ENCODE peak calls at places on chromosome 19, in six cellular contexts. I is progenitor cell of endocrine pancreas, J is psoas muscle, N is foreskin keratinocyte, R is esophagus muscularis mucosa, Y is OCI-LY7. G is an unnamed sample.

GRCh38 chr19:11165486-11166030 is 10.0 kb upstream of the SPC24 start:
- DNase-seq in I (no peak), J (no peak), N (no peak), R (no peak), Y (no peak), G (no peak)

GRCh38 chr19:38640368-38640767 is 7.1 kb upstream of the ACTN4 start:
- DNase-seq in I (no peak), J (no peak), N (no peak), R (no peak), Y (no peak), G (no peak)

GRCh38 chr19:19485161-19485997 is 30.0 kb downstream of the TSSK6 start:
- DNase-seq in I (no peak), J (peak), N (no peak), R (no peak), Y (no peak), G (no peak)

GRCh38 chr19:40614595-40615411 is 13.6 kb downstream of the LTBP4 start:
- DNase-seq in I (no peak), J (peak), N (peak), R (no peak), Y (peak), G (peak)

GRCh38 chr19:6576869-6577281 is 14.1 kb downstream of the CD70 start:
- DNase-seq in I (no peak), J (no peak), N (no peak), R (no peak), Y (no peak), G (no peak)

GRCh38 chr19:8138201-8138600 is 11.2 kb downstream of the FBN3 start:
- DNase-seq in I (no peak), J (no peak), N (no peak), R (no peak), Y (no peak), G (no peak)

GRCh38 chr19:43639507-43640423 is at the start of gene CADM4:
- DNase-seq in I (no peak), J (peak), N (no peak), R (no peak), Y (no peak), G (peak)

GRCh38 chr19:489418-490196 is 6.7 kb upstream of the MADCAM1 start:
- DNase-seq in I (no peak), J (peak), N (no peak), R (no peak), Y (peak), G (peak)

GRCh38 chr19:51681286-51681956 is 11.7 kb upstream of the SPACA6 start:
- DNase-seq in I (no peak), J (no peak), N (no peak), R (no peak), Y (no peak), G (no peak)

GRCh38 chr19:19628499-19629134 is 597 bp upstream of the LPAR2 start:
- DNase-seq in I (peak), J (no peak), N (peak), R (no peak), Y (no peak), G (peak)

GRCh38 chr19:30752876-30753275 is 380.7 kb downstream of the ZNF536 start:
- DNase-seq in I (no peak), J (no peak), N (no peak), R (peak), Y (no peak), G (no peak)

GRCh38 chr19:30757836-30758617 is 385.8 kb downstream of the ZNF536 start:
- DNase-seq in I (no peak), J (no peak), N (no peak), R (peak), Y (no peak), G (no peak)

GRCh38 chr19:30755581-30755980 is 383.4 kb downstream of the ZNF536 start:
- DNase-seq in I (no peak), J (no peak), N (no peak), R (peak), Y (no peak), G (no peak)

GRCh38 chr19:30752201-30752600 is 380.0 kb downstream of the ZNF536 start:
- DNase-seq in I (no peak), J (no peak), N (no peak), R (peak), Y (no peak), G (no peak)

GRCh38 chr19:30754162-30754561 is 382.0 kb downstream of the ZNF536 start:
- DNase-seq in I (no peak), J (no peak), N (no peak), R (peak), Y (no peak), G (no peak)
- TF ChIP-seq CTCF in I (no peak), J (no peak), N (no peak), R (no peak), Y (no peak), G (no peak)

GRCh38 chr19:41956621-41957020 is 2.5 kb downstream of the RABAC1 start:
- DNase-seq in I (no peak), J (no peak), N (no peak), R (no peak), Y (no peak), G (no peak)

GRCh38 chr19:41957161-41957837 is 1.8 kb downstream of the RABAC1 start:
- DNase-seq in I (no peak), J (no peak), N (no peak), R (no peak), Y (no peak), G (no peak)

GRCh38 chr19:41957838-41958366 is 1.2 kb downstream of the RABAC1 start:
- DNase-seq in I (peak), J (peak), N (peak), R (no peak), Y (peak), G (peak)

GRCh38 chr19:41959056-41960053 is at the start of gene RABAC1:
- DNase-seq in I (peak), J (peak), N (peak), R (peak), Y (peak), G (peak)

DNA sequence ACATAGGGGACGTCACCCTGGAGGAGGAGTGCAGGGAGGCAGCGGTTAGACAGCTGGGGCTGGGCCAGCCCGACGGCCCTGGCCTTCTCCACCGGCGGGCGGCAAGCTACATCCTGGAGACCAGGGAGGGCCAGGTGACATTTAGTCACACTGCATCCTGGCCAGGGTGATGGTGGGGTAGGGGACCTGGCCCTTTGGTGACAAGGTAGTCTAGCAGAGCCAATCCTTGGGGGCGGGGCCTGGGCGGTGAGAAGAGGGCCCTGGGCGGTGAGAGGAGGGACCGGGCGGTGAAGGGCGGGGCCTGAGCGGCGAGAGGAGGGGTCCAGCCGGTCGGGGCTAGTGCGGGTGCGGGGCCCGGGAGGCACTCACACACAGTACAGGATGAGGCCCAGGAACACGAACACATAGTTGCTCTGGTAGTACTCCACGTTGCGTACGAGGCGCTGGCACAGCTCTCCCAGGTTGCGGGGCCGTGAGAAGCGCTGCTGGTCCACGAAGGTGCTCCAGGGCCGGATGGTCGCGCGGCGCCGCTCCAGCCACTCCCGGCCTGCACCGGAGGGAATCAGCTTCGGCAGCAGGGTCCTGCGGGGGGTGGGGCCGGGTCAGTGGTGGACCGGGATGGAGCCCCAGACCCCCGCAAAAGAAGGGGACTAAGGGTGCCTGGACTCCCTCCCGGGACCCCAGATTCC is 610 bp downstream of the RABAC1 start:
- DNase-seq in I (peak), J (peak), N (peak), R (no peak), Y (peak), G (peak)
- TF ChIP-seq CTCF in I (no peak), J (no peak), N (no peak), R (no peak), Y (no peak), G (no peak)

DNA sequence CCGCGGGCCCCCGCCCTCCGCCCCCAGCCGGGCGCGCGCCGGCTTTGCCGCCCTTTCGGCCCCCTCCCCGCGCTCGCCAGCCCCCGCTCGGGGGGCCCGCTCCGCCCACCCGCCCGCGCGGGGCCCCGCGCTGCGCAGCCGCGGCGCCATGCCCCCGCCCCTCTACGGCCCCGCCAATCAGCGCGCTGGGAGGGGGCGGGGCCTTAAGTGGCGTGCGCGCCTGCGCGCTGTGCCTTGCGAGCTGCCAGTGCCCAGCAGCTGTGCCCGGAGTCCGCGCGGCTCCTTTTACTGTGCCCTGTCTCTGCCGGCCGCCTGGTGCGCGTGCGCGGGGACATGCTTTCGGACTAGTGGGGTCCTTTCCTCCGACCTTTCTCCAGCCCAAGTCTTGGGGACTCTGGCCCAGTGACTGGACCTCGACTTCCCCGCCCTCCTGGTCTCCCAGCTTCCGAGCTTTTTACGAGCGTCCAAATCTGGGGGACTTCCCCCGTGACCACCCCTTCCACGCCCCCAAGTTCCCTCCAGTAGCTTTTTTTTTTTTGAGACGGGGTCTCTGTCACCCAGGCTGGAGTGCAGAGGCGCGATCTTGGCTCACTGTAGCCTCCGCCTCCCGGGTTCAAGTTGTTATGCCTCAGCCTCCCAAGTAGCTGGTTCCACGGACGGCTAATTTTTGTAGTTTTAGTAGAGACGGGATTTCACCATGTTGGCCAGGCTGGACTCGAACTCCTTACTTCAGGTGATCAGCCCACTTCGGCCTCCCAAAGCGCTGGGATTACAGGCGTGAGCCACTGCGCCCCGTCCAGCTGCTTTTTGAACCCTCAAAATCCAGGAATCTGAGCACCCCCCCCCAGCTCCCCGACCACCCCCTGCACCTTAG is at the start of gene MBD3:
- DNase-seq in I (peak), J (peak), N (peak), R (peak), Y (peak), G (peak)
- TF ChIP-seq CTCF in I (no peak), J (no peak), N (no peak), R (peak), Y (no peak), G (no peak)

GRCh38 chr19:50580240-50580639 is 12.0 kb upstream of the LRRC4B start:
- DNase-seq in I (no peak), J (no peak), N (no peak), R (no peak), Y (no peak), G (no peak)
- TF ChIP-seq CTCF in I (no peak), J (no peak), N (no peak), R (no peak), Y (no peak), G (no peak)

DNA sequence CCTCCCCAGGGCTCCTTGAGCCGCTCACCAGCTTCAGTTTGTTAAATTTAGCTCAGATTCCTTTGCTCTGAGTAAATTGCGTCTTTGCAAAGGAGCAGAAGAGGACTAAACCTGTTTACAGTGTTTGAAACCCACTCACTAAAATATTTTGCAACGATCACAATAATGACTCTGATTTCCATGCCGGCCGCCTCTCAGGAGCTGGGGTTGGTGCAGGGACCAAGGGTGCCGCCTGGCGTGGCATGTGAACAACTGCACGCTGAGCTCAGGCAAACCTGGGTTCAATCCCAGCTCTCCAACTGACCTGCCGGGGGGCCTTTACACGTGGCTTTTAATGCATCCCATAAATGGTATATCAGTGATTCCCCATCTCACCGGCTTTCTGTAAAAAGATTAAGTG is 68.7 kb upstream of the CACNA1A start:
- DNase-seq in I (no peak), J (no peak), N (no peak), R (no peak), Y (peak), G (no peak)
- TF ChIP-seq CTCF in I (peak), J (no peak), N (peak), R (no peak), Y (peak), G (no peak)

DNA sequence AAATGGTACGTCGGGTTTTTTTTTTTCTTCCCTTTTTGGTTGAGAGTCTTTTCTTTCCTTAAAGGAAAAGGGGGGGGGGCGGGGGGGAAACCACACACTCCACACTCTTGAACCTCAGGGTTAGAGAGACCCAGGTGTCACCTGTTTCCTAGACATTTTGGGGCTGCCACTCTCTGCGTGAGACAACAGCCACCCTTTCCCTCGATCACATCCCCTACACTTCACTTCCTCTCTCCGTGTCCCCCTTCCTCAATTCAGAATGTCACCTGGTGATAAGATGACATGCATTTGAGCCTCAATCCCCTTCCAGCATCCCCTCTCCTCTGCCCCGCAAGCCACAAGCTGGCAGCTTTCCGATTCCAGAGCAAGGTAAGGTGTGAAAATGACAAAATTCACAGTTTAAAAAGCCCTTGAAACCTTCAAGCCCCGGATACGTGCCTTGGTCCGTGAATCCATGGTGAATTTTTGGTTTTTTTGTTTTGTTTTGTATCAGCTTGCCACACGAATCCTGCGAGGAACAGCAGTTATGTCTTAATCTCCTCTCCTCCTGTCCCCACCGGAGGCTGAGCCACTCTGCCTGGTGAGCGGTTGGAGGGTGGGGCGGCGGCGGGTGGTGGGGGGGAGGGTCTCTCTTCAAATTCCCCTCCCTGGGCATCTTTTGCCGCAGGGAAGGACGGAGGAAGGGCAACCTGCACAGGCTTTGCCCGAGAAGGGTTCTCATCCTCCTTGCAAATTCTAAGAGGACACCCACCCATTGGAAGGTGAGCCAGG is 4.2 kb downstream of the PTPRS start:
- DNase-seq in I (no peak), J (no peak), N (no peak), R (no peak), Y (peak), G (no peak)
- TF ChIP-seq CTCF in I (no peak), J (no peak), N (no peak), R (no peak), Y (no peak), G (no peak)

GRCh38 chr19:4057913-4058695 is 8.6 kb downstream of the ZBTB7A start:
- DNase-seq in I (no peak), J (peak), N (no peak), R (peak), Y (no peak), G (no peak)
- TF ChIP-seq CTCF in I (no peak), J (no peak), N (peak), R (peak), Y (no peak), G (no peak)